ENCODE peak calls at places on chromosomes 2 and 18, in four cellular contexts. U, X, A and F are unnamed samples.

GRCh38 chr2:56130463-56131070 is 53.2 kb upstream of the CCDC85A start:
- DNase-seq in U (peak; percentile 44), X (peak; percentile 11), A (peak; percentile 51), F (peak; percentile 31)

GRCh38 chr18:395481-396250 is 104.8 kb downstream of the COLEC12 start:
- DNase-seq in A (no peak), X (no peak), U (peak; percentile 96), F (no peak)

GRCh38 chr2:95709831-95710230 is 118.0 kb downstream of the TRIM43 start:
- DNase-seq in X (no peak), U (no peak), A (no peak), F (no peak)

GRCh38 chr18:26722582-26722931 is 142.9 kb downstream of the AQP4 start:
- DNase-seq in A (peak; percentile 28), X (no peak), U (no peak), F (no peak)

GRCh38 chr2:8408560-8409460 is 273.0 kb upstream of the ID2 start:
- DNase-seq in X (no peak), A (no peak), U (no peak), F (no peak)

GRCh38 chr18:48445540-48445939 is 36.4 kb upstream of the ZBTB7C start:
- DNase-seq in A (peak; percentile 82), U (peak; percentile 81), X (peak; percentile 89), F (peak; percentile 71)

GRCh38 chr2:38537937-38538525 is 64.7 kb downstream of the HNRNPLL start:
- DNase-seq in U (no peak), X (no peak), A (no peak), F (no peak)

GRCh38 chr2:38818565-38818964 is 40.6 kb downstream of the GEMIN6 start:
- DNase-seq in A (no peak), U (no peak), X (peak; percentile 48), F (no peak)

GRCh38 chr2:44649426-44649825 is 287.7 kb downstream of the CAMKMT start:
- DNase-seq in A (no peak), X (no peak), U (no peak), F (no peak)

GRCh38 chr18:70149616-70150301 is 55.7 kb downstream of the RTTN start:
- DNase-seq in X (no peak), U (no peak), A (peak; percentile 4), F (no peak)

GRCh38 chr18:65567372-65567771 is 183.4 kb upstream of the CDH7 start:
- DNase-seq in X (no peak), A (peak; percentile 56), U (peak; percentile 54), F (no peak)

GRCh38 chr2:96913398-96914202 is 43.7 kb upstream of the SEMA4C start:
- DNase-seq in X (peak; percentile 21), A (no peak), U (no peak), F (no peak)

GRCh38 chr2:42046819-42047487 is 868 bp upstream of the PKDCC start:
- DNase-seq in U (no peak), A (no peak), X (no peak), F (peak; percentile 17)

GRCh38 chr2:195543902-195544894 is 112.8 kb upstream of the SLC39A10 start:
- DNase-seq in A (peak; percentile 90), U (peak; percentile 26), X (peak; percentile 76), F (no peak)

GRCh38 chr2:150472122-150472899 is 15.2 kb downstream of the RND3 start:
- DNase-seq in A (peak; percentile 61), X (peak; percentile 97), U (peak; percentile 33), F (no peak)

GRCh38 chr2:64637931-64638330 is 15.8 kb downstream of the SERTAD2 start:
- DNase-seq in A (peak; percentile 83), X (no peak), U (no peak), F (no peak)

GRCh38 chr2:168461942-168462331 is 5.9 kb downstream of the CERS6 start:
- DNase-seq in X (no peak), U (no peak), A (no peak), F (no peak)

GRCh38 chr2:156673271-156673615 is 237.1 kb downstream of the GPD2 start:
- DNase-seq in A (no peak), X (no peak), U (no peak), F (no peak)

GRCh38 chr2:37876227-37876626 is 48.9 kb upstream of the RMDN2 start:
- DNase-seq in X (no peak), U (no peak), A (no peak), F (no peak)

GRCh38 chr2:191631754-191632153 is 46.2 kb upstream of the NABP1 start:
- DNase-seq in A (peak; percentile 84), U (peak; percentile 94), X (no peak), F (no peak)

GRCh38 chr18:44588466-44588865 is 92.2 kb upstream of the SETBP1 start:
- DNase-seq in U (no peak), A (no peak), X (no peak), F (no peak)

GRCh38 chr2:175454953-175455389 is 273.5 kb upstream of the ATP5MC3 start:
- DNase-seq in A (no peak), U (no peak), X (no peak), F (no peak)

GRCh38 chr18:65725421-65726050 is 25.3 kb upstream of the CDH7 start:
- DNase-seq in U (peak; percentile 61), X (peak; percentile 26), A (peak; percentile 29), F (peak; percentile 13)